ENCODE peak calls at places on chromosomes 2 and 18, in eight cellular contexts. One of them, this sample, is unnamed. For H3K4me1 and H3K9me3, the result is how much of the 10 kb centered on the place peaks cover.

GRCh38 chr2:212548459-212548815 is 9.8 kb upstream of the ERBB4 start:
- DNase-seq in astrocyte: peak
- DNase-seq in upper lobe of right lung: no peak
- DNase-seq in adrenal gland: no peak
- DNase-seq in heart left ventricle: peak
- DNase-seq in CD8-positive, alpha-beta memory T cell: no peak
- DNase-seq in colonic mucosa: no peak
- DNase-seq in GM23248: peak
- DNase-seq in this sample: no peak

GRCh38 chr2:174577967-174578589 is 19.5 kb downstream of the WIPF1 start:
- DNase-seq in adrenal gland: no peak
- DNase-seq in heart left ventricle: no peak
- DNase-seq in colonic mucosa: no peak
- DNase-seq in upper lobe of right lung: no peak
- DNase-seq in astrocyte: peak
- DNase-seq in CD8-positive, alpha-beta memory T cell: peak
- DNase-seq in GM23248: peak
- DNase-seq in this sample: no peak

GRCh38 chr2:26469092-26469710 is 8.7 kb downstream of the OTOF start:
- DNase-seq in adrenal gland: no peak
- DNase-seq in astrocyte: peak
- DNase-seq in colonic mucosa: peak
- DNase-seq in heart left ventricle: no peak
- DNase-seq in GM23248: peak
- DNase-seq in CD8-positive, alpha-beta memory T cell: no peak
- DNase-seq in upper lobe of right lung: no peak
- DNase-seq in this sample: peak

GRCh38 chr2:66957198-66957597 is 439.9 kb upstream of the ETAA1 start:
- DNase-seq in CD8-positive, alpha-beta memory T cell: no peak
- DNase-seq in GM23248: no peak
- DNase-seq in astrocyte: no peak
- DNase-seq in colonic mucosa: no peak
- DNase-seq in upper lobe of right lung: no peak
- DNase-seq in adrenal gland: no peak
- DNase-seq in heart left ventricle: no peak
- DNase-seq in this sample: no peak

GRCh38 chr2:206982360-206982759 is 43.0 kb downstream of the CPO start:
- DNase-seq in CD8-positive, alpha-beta memory T cell: no peak
- DNase-seq in heart left ventricle: no peak
- DNase-seq in astrocyte: no peak
- DNase-seq in GM23248: no peak
- DNase-seq in colonic mucosa: no peak
- DNase-seq in adrenal gland: no peak
- DNase-seq in upper lobe of right lung: no peak
- DNase-seq in this sample: no peak

GRCh38 chr18:32460046-32460785 is 10.5 kb downstream of the GAREM1 start:
- DNase-seq in astrocyte: no peak
- DNase-seq in adrenal gland: no peak
- DNase-seq in heart left ventricle: no peak
- DNase-seq in GM23248: no peak
- DNase-seq in colonic mucosa: no peak
- DNase-seq in upper lobe of right lung: no peak
- DNase-seq in CD8-positive, alpha-beta memory T cell: no peak
- DNase-seq in this sample: no peak

GRCh38 chr2:152825834-152826233 is 107.4 kb downstream of the ARL6IP6 start:
- DNase-seq in GM23248: peak
- DNase-seq in astrocyte: peak
- DNase-seq in colonic mucosa: no peak
- DNase-seq in adrenal gland: no peak
- DNase-seq in heart left ventricle: no peak
- DNase-seq in upper lobe of right lung: no peak
- DNase-seq in CD8-positive, alpha-beta memory T cell: no peak
- DNase-seq in this sample: no peak

GRCh38 chr18:33924576-33924975 is 300.1 kb downstream of the NOL4 start:
- DNase-seq in GM23248: no peak
- DNase-seq in CD8-positive, alpha-beta memory T cell: no peak
- DNase-seq in heart left ventricle: no peak
- DNase-seq in astrocyte: no peak
- DNase-seq in adrenal gland: no peak
- DNase-seq in colonic mucosa: no peak
- DNase-seq in upper lobe of right lung: no peak
- DNase-seq in this sample: no peak

GRCh38 chr2:238939074-238939473 is 91.2 kb downstream of the TWIST2 start:
- DNase-seq in colonic mucosa: peak
- DNase-seq in adrenal gland: no peak
- DNase-seq in upper lobe of right lung: peak
- DNase-seq in GM23248: peak
- DNase-seq in astrocyte: no peak
- DNase-seq in heart left ventricle: peak
- DNase-seq in CD8-positive, alpha-beta memory T cell: no peak
- DNase-seq in this sample: peak

GRCh38 chr2:43877782-43878464 is 39.2 kb downstream of the ABCG8 start:
- DNase-seq in GM23248: peak
- DNase-seq in heart left ventricle: no peak
- DNase-seq in adrenal gland: peak
- DNase-seq in colonic mucosa: peak
- DNase-seq in astrocyte: peak
- DNase-seq in CD8-positive, alpha-beta memory T cell: peak
- DNase-seq in upper lobe of right lung: no peak
- DNase-seq in this sample: peak

GRCh38 chr18:46478796-46479195 is 178.2 kb downstream of the LOXHD1 start:
- DNase-seq in colonic mucosa: no peak
- DNase-seq in astrocyte: no peak
- DNase-seq in GM23248: no peak
- DNase-seq in CD8-positive, alpha-beta memory T cell: no peak
- DNase-seq in heart left ventricle: no peak
- DNase-seq in upper lobe of right lung: no peak
- DNase-seq in adrenal gland: no peak
- DNase-seq in this sample: no peak

GRCh38 chr2:226583715-226584114 is 215.9 kb downstream of the IRS1 start:
- DNase-seq in CD8-positive, alpha-beta memory T cell: no peak
- DNase-seq in astrocyte: peak
- DNase-seq in heart left ventricle: no peak
- DNase-seq in upper lobe of right lung: no peak
- DNase-seq in GM23248: peak
- DNase-seq in adrenal gland: no peak
- DNase-seq in colonic mucosa: no peak
- DNase-seq in this sample: no peak

DNA sequence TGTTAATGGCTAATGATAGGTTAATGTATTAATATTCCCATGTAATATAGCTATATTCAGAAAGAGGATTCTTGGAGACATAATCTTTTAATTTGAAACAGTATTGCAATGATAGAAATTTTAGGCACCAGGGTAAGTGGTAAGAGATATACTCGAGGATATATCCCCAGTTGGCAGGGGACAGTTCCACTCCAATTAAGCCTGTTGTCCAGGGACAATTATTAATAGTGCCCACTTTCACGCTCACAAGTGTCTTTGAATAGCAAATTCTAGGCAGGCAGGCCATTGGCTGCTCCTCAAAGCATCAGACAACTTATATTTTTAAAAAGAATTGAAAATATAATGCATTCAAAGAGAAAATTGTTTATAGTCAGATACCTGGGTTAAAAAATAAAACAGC is 190.7 kb downstream of the PDE11A start:
- DNase-seq in GM23248: no peak
- DNase-seq in colonic mucosa: no peak
- DNase-seq in heart left ventricle: no peak
- DNase-seq in astrocyte: no peak
- DNase-seq in adrenal gland: no peak
- DNase-seq in CD8-positive, alpha-beta memory T cell: no peak
- DNase-seq in upper lobe of right lung: no peak
- DNase-seq in this sample: no peak
- H3K27ac ChIP-seq in GM23248: no peak
- H3K27ac ChIP-seq in colonic mucosa: no peak
- H3K27ac ChIP-seq in heart left ventricle: no peak
- H3K27ac ChIP-seq in astrocyte: no peak
- H3K27ac ChIP-seq in adrenal gland: no peak
- H3K27ac ChIP-seq in CD8-positive, alpha-beta memory T cell: no peak
- H3K27ac ChIP-seq in upper lobe of right lung: no peak
- H3K27ac ChIP-seq in this sample: no peak

DNA sequence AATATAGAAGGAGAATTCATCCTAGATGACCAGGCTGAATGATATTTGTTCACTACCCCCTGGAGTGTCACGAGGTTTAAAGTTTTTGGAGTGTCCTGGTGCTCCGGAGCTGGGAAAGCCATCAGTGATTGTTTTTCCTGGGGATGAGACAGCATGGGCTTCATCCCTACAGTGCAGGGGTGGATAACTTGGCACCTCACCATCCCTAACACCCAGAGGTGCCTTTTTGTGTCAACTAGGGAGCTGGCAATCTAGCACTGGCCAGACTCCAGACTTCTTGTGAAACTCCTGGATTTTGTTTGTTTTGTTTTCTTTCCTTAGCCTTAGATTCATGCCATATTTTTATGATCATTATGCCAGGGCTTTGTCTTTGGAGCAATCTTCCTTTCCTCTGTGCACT is 164.8 kb downstream of the PRKCE start:
- DNase-seq in CD8-positive, alpha-beta memory T cell: no peak
- DNase-seq in adrenal gland: no peak
- DNase-seq in heart left ventricle: no peak
- DNase-seq in astrocyte: no peak
- DNase-seq in GM23248: peak
- DNase-seq in upper lobe of right lung: no peak
- DNase-seq in colonic mucosa: no peak
- DNase-seq in this sample: no peak
- H3K4me1 ChIP-seq in CD8-positive, alpha-beta memory T cell: under half
- H3K4me1 ChIP-seq in adrenal gland: under half
- H3K4me1 ChIP-seq in heart left ventricle: under half
- H3K4me1 ChIP-seq in astrocyte: under half
- H3K4me1 ChIP-seq in GM23248: under half
- H3K4me1 ChIP-seq in upper lobe of right lung: under half
- H3K4me1 ChIP-seq in colonic mucosa: under half
- H3K4me1 ChIP-seq in this sample: under half

DNA sequence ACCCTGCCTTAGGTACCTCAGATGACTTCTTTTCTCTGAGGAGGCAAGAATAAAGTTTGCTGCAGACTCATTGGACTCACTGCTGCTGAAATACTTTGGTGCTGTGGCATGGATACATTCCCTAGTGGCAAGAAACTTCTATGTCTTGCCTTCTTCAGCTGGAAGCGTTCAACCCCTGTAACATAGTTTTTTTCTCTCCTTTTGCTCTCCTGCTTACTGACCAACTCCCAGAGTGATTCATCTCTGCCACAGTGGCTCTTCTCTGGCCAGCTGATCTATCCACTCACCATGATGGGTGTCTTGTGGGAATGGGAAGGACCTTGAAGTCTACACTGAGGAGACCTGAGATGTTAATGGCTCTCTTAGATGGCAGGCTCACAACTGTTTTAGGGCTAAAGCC is 309.3 kb upstream of the LRRTM4 start:
- DNase-seq in upper lobe of right lung: no peak
- DNase-seq in colonic mucosa: no peak
- DNase-seq in adrenal gland: no peak
- DNase-seq in GM23248: no peak
- DNase-seq in astrocyte: no peak
- DNase-seq in heart left ventricle: no peak
- DNase-seq in CD8-positive, alpha-beta memory T cell: no peak
- DNase-seq in this sample: no peak
- H3K9me3 ChIP-seq in upper lobe of right lung: under half
- H3K9me3 ChIP-seq in colonic mucosa: under half
- H3K9me3 ChIP-seq in adrenal gland: under half
- H3K9me3 ChIP-seq in GM23248: under half
- H3K9me3 ChIP-seq in astrocyte: under half
- H3K9me3 ChIP-seq in heart left ventricle: under half
- H3K9me3 ChIP-seq in CD8-positive, alpha-beta memory T cell: under half
- H3K9me3 ChIP-seq in this sample: under half

GRCh38 chr2:28802975-28803429 is 7.6 kb upstream of the SPDYA start:
- DNase-seq in upper lobe of right lung: no peak
- DNase-seq in GM23248: peak
- DNase-seq in heart left ventricle: no peak
- DNase-seq in colonic mucosa: no peak
- DNase-seq in adrenal gland: no peak
- DNase-seq in CD8-positive, alpha-beta memory T cell: no peak
- DNase-seq in astrocyte: peak
- DNase-seq in this sample: peak
- H3K27ac ChIP-seq in upper lobe of right lung: no peak
- H3K27ac ChIP-seq in GM23248: peak
- H3K27ac ChIP-seq in heart left ventricle: no peak
- H3K27ac ChIP-seq in colonic mucosa: no peak
- H3K27ac ChIP-seq in adrenal gland: peak
- H3K27ac ChIP-seq in CD8-positive, alpha-beta memory T cell: no peak
- H3K27ac ChIP-seq in astrocyte: peak
- H3K27ac ChIP-seq in this sample: no peak

DNA sequence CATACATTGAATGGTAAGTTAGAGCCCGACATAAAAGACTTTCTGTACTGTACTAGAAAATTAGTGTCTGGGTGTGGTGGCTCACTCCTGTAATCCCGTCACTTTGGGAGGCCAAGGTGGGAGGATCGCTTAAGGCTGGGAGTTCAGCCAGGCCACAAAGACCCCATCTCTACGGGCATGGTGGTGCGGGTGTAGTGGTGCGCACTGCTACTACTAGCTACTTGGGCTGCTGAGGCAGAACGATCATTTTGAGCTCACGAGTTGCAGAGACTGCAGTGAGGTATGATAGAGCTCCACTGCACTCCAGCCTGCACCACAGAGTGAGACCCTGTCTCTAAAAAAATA is 2.3 kb downstream of the MARCHF7 start:
- DNase-seq in colonic mucosa: no peak
- DNase-seq in heart left ventricle: no peak
- DNase-seq in adrenal gland: no peak
- DNase-seq in upper lobe of right lung: no peak
- DNase-seq in astrocyte: no peak
- DNase-seq in GM23248: no peak
- DNase-seq in CD8-positive, alpha-beta memory T cell: no peak
- DNase-seq in this sample: no peak
- H3K4me1 ChIP-seq in colonic mucosa: under half
- H3K4me1 ChIP-seq in heart left ventricle: under half
- H3K4me1 ChIP-seq in adrenal gland: half or more
- H3K4me1 ChIP-seq in upper lobe of right lung: half or more
- H3K4me1 ChIP-seq in astrocyte: under half
- H3K4me1 ChIP-seq in GM23248: under half
- H3K4me1 ChIP-seq in CD8-positive, alpha-beta memory T cell: half or more
- H3K4me1 ChIP-seq in this sample: under half

DNA sequence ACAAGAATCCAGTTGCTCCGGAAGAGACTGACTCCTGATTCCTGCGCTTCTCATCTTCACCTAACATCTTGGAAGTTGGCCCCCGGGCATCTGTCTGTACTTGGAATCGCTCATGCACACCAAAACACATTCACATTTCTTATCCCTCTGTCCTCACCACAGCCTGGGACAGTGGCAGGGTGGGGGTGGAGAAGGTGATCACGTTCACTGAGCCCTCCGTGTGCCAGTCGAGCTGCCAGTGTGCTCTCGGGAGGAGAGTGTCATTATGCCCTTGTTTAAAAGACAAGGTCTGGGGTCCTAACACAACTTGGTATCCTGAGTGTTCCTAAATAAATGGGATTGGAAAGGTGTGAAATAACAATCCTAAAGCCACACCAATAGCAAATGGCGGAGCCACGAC is 17.3 kb downstream of the GYPC start:
- DNase-seq in heart left ventricle: no peak
- DNase-seq in GM23248: no peak
- DNase-seq in CD8-positive, alpha-beta memory T cell: no peak
- DNase-seq in colonic mucosa: no peak
- DNase-seq in astrocyte: no peak
- DNase-seq in upper lobe of right lung: no peak
- DNase-seq in adrenal gland: no peak
- DNase-seq in this sample: no peak
- H3K9me3 ChIP-seq in heart left ventricle: under half
- H3K9me3 ChIP-seq in GM23248: under half
- H3K9me3 ChIP-seq in CD8-positive, alpha-beta memory T cell: under half
- H3K9me3 ChIP-seq in colonic mucosa: under half
- H3K9me3 ChIP-seq in astrocyte: under half
- H3K9me3 ChIP-seq in upper lobe of right lung: under half
- H3K9me3 ChIP-seq in adrenal gland: under half
- H3K9me3 ChIP-seq in this sample: under half

GRCh38 chr2:216379955-216380354 is 7.7 kb upstream of the MARCHF4 start:
- DNase-seq in heart left ventricle: no peak
- DNase-seq in astrocyte: no peak
- DNase-seq in colonic mucosa: no peak
- DNase-seq in CD8-positive, alpha-beta memory T cell: no peak
- DNase-seq in upper lobe of right lung: no peak
- DNase-seq in GM23248: no peak
- DNase-seq in adrenal gland: no peak
- DNase-seq in this sample: no peak
- H3K27ac ChIP-seq in heart left ventricle: no peak
- H3K27ac ChIP-seq in astrocyte: no peak
- H3K27ac ChIP-seq in colonic mucosa: no peak
- H3K27ac ChIP-seq in CD8-positive, alpha-beta memory T cell: no peak
- H3K27ac ChIP-seq in upper lobe of right lung: no peak
- H3K27ac ChIP-seq in GM23248: no peak
- H3K27ac ChIP-seq in adrenal gland: no peak
- H3K27ac ChIP-seq in this sample: no peak